ENCODE peak calls at places on chromosome 2, in eight cellular contexts. One of them, this sample, is unnamed.

GRCh38 chr2:105328281-105329196 is 996 bp downstream of the TGFBRAP1 start:
- DNase-seq in fibroblast of mammary gland: peak
- DNase-seq in endodermal cell: peak
- DNase-seq in fibroblast of lung: peak
- DNase-seq in epithelial cell of esophagus: peak
- DNase-seq in psoas muscle: no peak
- DNase-seq in tibial artery: peak
- DNase-seq in hepatocyte: peak
- DNase-seq in this sample: peak

GRCh38 chr2:101030866-101031554 is 28.9 kb downstream of the RPL31 start:
- DNase-seq in endodermal cell: no peak
- DNase-seq in tibial artery: no peak
- DNase-seq in epithelial cell of esophagus: no peak
- DNase-seq in hepatocyte: no peak
- DNase-seq in fibroblast of lung: no peak
- DNase-seq in fibroblast of mammary gland: no peak
- DNase-seq in psoas muscle: no peak
- DNase-seq in this sample: no peak

GRCh38 chr2:131031875-131032274 is 61.4 kb downstream of the FAM168B start:
- DNase-seq in endodermal cell: no peak
- DNase-seq in fibroblast of mammary gland: no peak
- DNase-seq in hepatocyte: no peak
- DNase-seq in epithelial cell of esophagus: no peak
- DNase-seq in tibial artery: no peak
- DNase-seq in fibroblast of lung: no peak
- DNase-seq in psoas muscle: no peak
- DNase-seq in this sample: no peak

GRCh38 chr2:121698318-121698930 is 38.3 kb downstream of the NIFK start:
- DNase-seq in fibroblast of mammary gland: no peak
- DNase-seq in endodermal cell: no peak
- DNase-seq in tibial artery: no peak
- DNase-seq in fibroblast of lung: no peak
- DNase-seq in psoas muscle: no peak
- DNase-seq in epithelial cell of esophagus: no peak
- DNase-seq in hepatocyte: no peak
- DNase-seq in this sample: no peak

GRCh38 chr2:177857538-177857937 is 215.0 kb downstream of the PDE11A start:
- DNase-seq in epithelial cell of esophagus: no peak
- DNase-seq in fibroblast of lung: no peak
- DNase-seq in endodermal cell: no peak
- DNase-seq in fibroblast of mammary gland: no peak
- DNase-seq in psoas muscle: no peak
- DNase-seq in tibial artery: no peak
- DNase-seq in hepatocyte: no peak
- DNase-seq in this sample: no peak

GRCh38 chr2:150618215-150618905 is 130.9 kb upstream of the RND3 start:
- DNase-seq in fibroblast of lung: peak
- DNase-seq in epithelial cell of esophagus: peak
- DNase-seq in tibial artery: no peak
- DNase-seq in psoas muscle: no peak
- DNase-seq in endodermal cell: no peak
- DNase-seq in hepatocyte: no peak
- DNase-seq in fibroblast of mammary gland: peak
- DNase-seq in this sample: peak

GRCh38 chr2:28327596-28327962 is 65.1 kb upstream of the FOSL2 start:
- DNase-seq in fibroblast of lung: no peak
- DNase-seq in epithelial cell of esophagus: no peak
- DNase-seq in endodermal cell: peak
- DNase-seq in fibroblast of mammary gland: no peak
- DNase-seq in psoas muscle: no peak
- DNase-seq in tibial artery: no peak
- DNase-seq in hepatocyte: no peak
- DNase-seq in this sample: no peak

GRCh38 chr2:18271370-18272147 is 288.9 kb downstream of the RDH14 start:
- DNase-seq in fibroblast of mammary gland: no peak
- DNase-seq in hepatocyte: no peak
- DNase-seq in psoas muscle: no peak
- DNase-seq in fibroblast of lung: no peak
- DNase-seq in epithelial cell of esophagus: no peak
- DNase-seq in tibial artery: no peak
- DNase-seq in endodermal cell: no peak
- DNase-seq in this sample: no peak

GRCh38 chr2:12317853-12318426 is 398.8 kb upstream of the TRIB2 start:
- DNase-seq in endodermal cell: no peak
- DNase-seq in hepatocyte: peak
- DNase-seq in tibial artery: peak
- DNase-seq in epithelial cell of esophagus: peak
- DNase-seq in psoas muscle: no peak
- DNase-seq in fibroblast of lung: peak
- DNase-seq in fibroblast of mammary gland: peak
- DNase-seq in this sample: peak

GRCh38 chr2:227415538-227416424 is 28.0 kb upstream of the SCYGR1 start:
- DNase-seq in fibroblast of mammary gland: peak
- DNase-seq in endodermal cell: no peak
- DNase-seq in hepatocyte: no peak
- DNase-seq in fibroblast of lung: peak
- DNase-seq in epithelial cell of esophagus: peak
- DNase-seq in psoas muscle: peak
- DNase-seq in tibial artery: peak
- DNase-seq in this sample: peak

GRCh38 chr2:212228651-212229253 is 309.9 kb downstream of the ERBB4 start:
- DNase-seq in hepatocyte: no peak
- DNase-seq in epithelial cell of esophagus: peak
- DNase-seq in psoas muscle: no peak
- DNase-seq in fibroblast of mammary gland: peak
- DNase-seq in fibroblast of lung: peak
- DNase-seq in tibial artery: no peak
- DNase-seq in endodermal cell: no peak
- DNase-seq in this sample: peak

GRCh38 chr2:7963787-7964186 is 718.1 kb upstream of the ID2 start:
- DNase-seq in fibroblast of mammary gland: peak
- DNase-seq in psoas muscle: no peak
- DNase-seq in epithelial cell of esophagus: peak
- DNase-seq in fibroblast of lung: no peak
- DNase-seq in tibial artery: no peak
- DNase-seq in endodermal cell: no peak
- DNase-seq in hepatocyte: no peak
- DNase-seq in this sample: no peak

GRCh38 chr2:10911291-10912075 is at the start of gene KCNF1:
- DNase-seq in psoas muscle: no peak
- DNase-seq in tibial artery: no peak
- DNase-seq in hepatocyte: peak
- DNase-seq in epithelial cell of esophagus: peak
- DNase-seq in fibroblast of lung: peak
- DNase-seq in fibroblast of mammary gland: peak
- DNase-seq in endodermal cell: peak
- DNase-seq in this sample: peak

GRCh38 chr2:29530281-29530680 is 391.1 kb downstream of the ALK start:
- DNase-seq in epithelial cell of esophagus: peak
- DNase-seq in hepatocyte: no peak
- DNase-seq in endodermal cell: no peak
- DNase-seq in tibial artery: no peak
- DNase-seq in fibroblast of lung: peak
- DNase-seq in fibroblast of mammary gland: no peak
- DNase-seq in psoas muscle: no peak
- DNase-seq in this sample: peak

GRCh38 chr2:238230699-238231098 is 9.1 kb downstream of the HES6 start:
- DNase-seq in hepatocyte: no peak
- DNase-seq in psoas muscle: no peak
- DNase-seq in endodermal cell: no peak
- DNase-seq in epithelial cell of esophagus: no peak
- DNase-seq in tibial artery: no peak
- DNase-seq in fibroblast of mammary gland: no peak
- DNase-seq in fibroblast of lung: no peak
- DNase-seq in this sample: no peak
- H3K4me3 ChIP-seq in hepatocyte: peak
- H3K4me3 ChIP-seq in psoas muscle: peak
- H3K4me3 ChIP-seq in endodermal cell: peak
- H3K4me3 ChIP-seq in epithelial cell of esophagus: peak
- H3K4me3 ChIP-seq in tibial artery: peak
- H3K4me3 ChIP-seq in fibroblast of mammary gland: no peak
- H3K4me3 ChIP-seq in fibroblast of lung: no peak
- H3K4me3 ChIP-seq in this sample: no peak

GRCh38 chr2:127176371-127177311 is 43.5 kb downstream of the CYP27C1 start:
- DNase-seq in tibial artery: peak
- DNase-seq in psoas muscle: peak
- DNase-seq in fibroblast of lung: no peak
- DNase-seq in fibroblast of mammary gland: peak
- DNase-seq in epithelial cell of esophagus: no peak
- DNase-seq in endodermal cell: peak
- DNase-seq in hepatocyte: peak
- DNase-seq in this sample: peak
- TF ChIP-seq CTCF in tibial artery: no peak
- TF ChIP-seq CTCF in psoas muscle: no peak
- TF ChIP-seq CTCF in fibroblast of lung: peak
- TF ChIP-seq CTCF in fibroblast of mammary gland: no peak
- TF ChIP-seq CTCF in epithelial cell of esophagus: no peak
- TF ChIP-seq CTCF in endodermal cell: no peak
- TF ChIP-seq CTCF in hepatocyte: no peak
- TF ChIP-seq CTCF in this sample: no peak

DNA sequence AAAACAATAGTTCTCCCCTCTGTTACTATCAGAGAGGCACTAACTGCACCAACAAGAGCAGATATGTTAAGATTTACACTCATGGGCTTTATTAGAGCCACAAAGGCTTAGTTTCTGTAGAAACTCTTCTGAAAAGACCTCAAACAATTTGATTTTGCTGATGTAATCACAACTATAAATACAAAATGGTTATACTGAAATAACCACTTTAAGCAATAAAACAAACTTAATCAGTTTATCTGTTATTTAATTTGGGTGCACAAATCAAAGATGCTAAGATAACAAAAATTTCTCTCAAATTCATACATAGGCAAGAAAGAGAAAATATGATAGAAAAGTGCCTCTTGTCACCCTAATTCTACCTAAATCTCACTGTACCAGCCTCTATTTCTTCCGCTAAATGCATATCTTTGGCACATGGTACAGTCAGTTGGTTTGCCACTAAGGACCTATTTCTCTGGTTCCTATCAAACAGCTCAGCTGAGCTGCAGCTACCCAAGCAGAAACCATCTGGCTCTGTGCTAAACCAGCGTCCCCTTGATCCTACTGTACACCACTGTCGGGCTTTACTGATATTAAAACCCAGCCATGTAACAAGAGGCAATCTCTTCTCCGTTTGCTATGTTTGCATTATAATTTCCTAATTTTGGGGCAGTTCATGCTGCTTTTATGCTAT is 60.1 kb downstream of the CWC22 start:
- DNase-seq in psoas muscle: no peak
- DNase-seq in hepatocyte: no peak
- DNase-seq in fibroblast of lung: no peak
- DNase-seq in tibial artery: no peak
- DNase-seq in epithelial cell of esophagus: no peak
- DNase-seq in fibroblast of mammary gland: no peak
- DNase-seq in endodermal cell: no peak
- DNase-seq in this sample: no peak
- H3K4me3 ChIP-seq in psoas muscle: no peak
- H3K4me3 ChIP-seq in hepatocyte: no peak
- H3K4me3 ChIP-seq in fibroblast of lung: no peak
- H3K4me3 ChIP-seq in tibial artery: no peak
- H3K4me3 ChIP-seq in epithelial cell of esophagus: no peak
- H3K4me3 ChIP-seq in fibroblast of mammary gland: no peak
- H3K4me3 ChIP-seq in endodermal cell: no peak
- H3K4me3 ChIP-seq in this sample: no peak

DNA sequence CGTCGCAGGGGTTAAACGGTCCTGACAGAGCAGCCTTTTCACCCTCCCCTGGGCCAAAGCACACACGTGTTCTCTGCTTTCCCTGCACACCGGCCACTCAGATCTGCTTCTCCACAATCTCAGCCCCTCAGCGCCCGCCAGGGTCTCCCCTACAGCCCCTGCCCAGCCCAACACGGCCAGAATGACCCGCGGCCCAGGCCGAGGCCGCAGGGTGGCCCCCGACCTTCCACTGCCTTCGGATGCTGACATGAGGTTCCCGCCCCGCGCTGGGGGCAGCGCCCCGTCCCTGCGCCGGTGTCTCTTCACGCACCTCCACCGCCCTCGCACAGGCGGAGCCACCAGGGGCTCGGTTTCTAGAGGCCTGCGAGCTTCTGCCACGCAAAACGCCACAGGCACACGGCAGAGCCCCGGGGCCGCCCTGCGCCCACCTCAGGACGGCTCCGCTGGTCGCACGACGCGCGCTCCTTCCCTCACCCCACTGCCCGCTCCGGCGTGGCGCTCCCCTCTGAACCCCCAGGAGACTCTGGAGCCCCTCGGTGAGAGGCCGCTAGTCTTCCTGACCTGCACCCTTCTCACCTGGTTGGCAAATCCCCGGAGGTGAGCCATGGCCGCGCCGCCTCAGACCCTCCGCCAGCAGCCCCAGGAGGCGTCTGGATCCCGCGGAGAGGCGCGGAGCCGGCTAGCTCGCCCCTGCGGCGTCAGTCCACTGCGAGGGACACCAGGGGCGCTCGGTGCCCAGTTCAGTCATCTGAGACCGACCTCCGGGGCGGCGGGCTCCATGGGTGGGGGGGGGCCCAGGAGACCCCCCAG is 749 bp downstream of the STK25 start:
- DNase-seq in epithelial cell of esophagus: peak
- DNase-seq in tibial artery: peak
- DNase-seq in hepatocyte: peak
- DNase-seq in fibroblast of lung: peak
- DNase-seq in psoas muscle: peak
- DNase-seq in fibroblast of mammary gland: peak
- DNase-seq in endodermal cell: peak
- DNase-seq in this sample: peak
- TF ChIP-seq CTCF in epithelial cell of esophagus: peak
- TF ChIP-seq CTCF in tibial artery: peak
- TF ChIP-seq CTCF in hepatocyte: no peak
- TF ChIP-seq CTCF in fibroblast of lung: no peak
- TF ChIP-seq CTCF in psoas muscle: no peak
- TF ChIP-seq CTCF in fibroblast of mammary gland: no peak
- TF ChIP-seq CTCF in endodermal cell: peak
- TF ChIP-seq CTCF in this sample: no peak

GRCh38 chr2:190920085-190920484 is 39.5 kb downstream of the GLS start:
- DNase-seq in hepatocyte: no peak
- DNase-seq in psoas muscle: no peak
- DNase-seq in tibial artery: no peak
- DNase-seq in epithelial cell of esophagus: no peak
- DNase-seq in fibroblast of mammary gland: no peak
- DNase-seq in fibroblast of lung: no peak
- DNase-seq in endodermal cell: no peak
- DNase-seq in this sample: no peak
- H3K4me3 ChIP-seq in hepatocyte: no peak
- H3K4me3 ChIP-seq in psoas muscle: no peak
- H3K4me3 ChIP-seq in tibial artery: no peak
- H3K4me3 ChIP-seq in epithelial cell of esophagus: no peak
- H3K4me3 ChIP-seq in fibroblast of mammary gland: no peak
- H3K4me3 ChIP-seq in fibroblast of lung: no peak
- H3K4me3 ChIP-seq in endodermal cell: no peak
- H3K4me3 ChIP-seq in this sample: no peak

DNA sequence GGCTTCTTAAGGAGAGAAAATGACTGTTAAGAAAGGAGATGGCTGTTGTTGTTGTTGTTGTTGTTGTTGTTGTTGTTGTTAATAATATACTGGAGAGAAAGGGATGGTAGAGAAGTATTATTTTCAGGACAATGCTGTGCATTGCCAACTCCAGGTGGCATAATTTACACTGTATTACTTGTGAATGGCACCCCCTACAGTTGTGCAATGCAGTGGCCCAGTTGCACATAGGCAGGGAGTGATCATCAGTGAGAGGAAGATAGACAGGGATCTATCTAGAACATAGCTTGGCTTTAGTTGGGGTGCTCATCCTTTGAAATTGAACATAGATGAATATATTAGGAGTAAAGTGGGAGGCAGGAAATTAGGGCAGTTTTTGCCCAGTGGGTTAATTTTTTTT is 47.2 kb upstream of the TMEM163 start:
- DNase-seq in tibial artery: no peak
- DNase-seq in psoas muscle: no peak
- DNase-seq in fibroblast of mammary gland: no peak
- DNase-seq in epithelial cell of esophagus: no peak
- DNase-seq in endodermal cell: no peak
- DNase-seq in fibroblast of lung: no peak
- DNase-seq in hepatocyte: no peak
- DNase-seq in this sample: no peak
- TF ChIP-seq CTCF in tibial artery: no peak
- TF ChIP-seq CTCF in psoas muscle: no peak
- TF ChIP-seq CTCF in fibroblast of mammary gland: no peak
- TF ChIP-seq CTCF in epithelial cell of esophagus: no peak
- TF ChIP-seq CTCF in endodermal cell: no peak
- TF ChIP-seq CTCF in fibroblast of lung: no peak
- TF ChIP-seq CTCF in hepatocyte: no peak
- TF ChIP-seq CTCF in this sample: no peak

This sample was measured in fibroblast of the aortic adventitia.